ENCODE peak calls at places on chromosomes 16 and 17, in five cellular contexts. R is cardiac muscle cell, G is stomach, P is right lobe of liver, I is tibial nerve. U is an unnamed sample.
A peak's percentile ranks its signal among the peaks of the same experiment; 100 is the strongest.

GRCh38 chr17:44280383-44280782 is 12.4 kb upstream of the SLC4A1 start:
- DNase-seq in R (no peak), G (no peak), P (no peak), I (no peak), U (no peak)

GRCh38 chr17:69819316-69820087 is 255.5 kb upstream of the KCNJ16 start:
- DNase-seq in R (no peak), G (no peak), P (no peak), I (no peak), U (no peak)

GRCh38 chr16:1665829-1666228 is 12.2 kb upstream of the JPT2 start:
- DNase-seq in R (no peak), G (no peak), P (no peak), I (no peak), U (no peak)

GRCh38 chr16:64657316-64658011 is 464.4 kb downstream of the CDH11 start:
- DNase-seq in R (no peak), G (no peak), P (no peak), I (no peak), U (no peak)

GRCh38 chr17:27345141-27345904 is 51.4 kb downstream of the WSB1 start:
- DNase-seq in R (peak; percentile 79), G (no peak), P (no peak), I (no peak), U (no peak)

GRCh38 chr17:681738-682137 is 32.9 kb downstream of the VPS53 start:
- DNase-seq in R (no peak), G (no peak), P (no peak), I (no peak), U (no peak)

GRCh38 chr17:42845918-42846593 is 1.7 kb downstream of the AOC2 start:
- DNase-seq in R (no peak), G (no peak), P (no peak), I (no peak), U (peak; percentile 14)

GRCh38 chr17:34370997-34371395 is 8.0 kb upstream of the CCL1 start:
- DNase-seq in R (no peak), G (no peak), P (no peak), I (no peak), U (no peak)

GRCh38 chr17:83196088-83196765 is 116.8 kb downstream of the METRNL start:
- DNase-seq in R (no peak), G (no peak), P (peak; percentile 42), I (peak; percentile 50), U (no peak)

GRCh38 chr17:12365805-12366204 is 299.9 kb upstream of the MYOCD start:
- DNase-seq in R (peak; percentile 2), G (no peak), P (no peak), I (no peak), U (no peak)

GRCh38 chr16:23527961-23528634 is 17.8 kb upstream of the GGA2 start:
- DNase-seq in R (no peak), G (no peak), P (no peak), I (no peak), U (no peak)

GRCh38 chr16:53780051-53780450 is 76.1 kb downstream of the FTO start:
- DNase-seq in R (no peak), G (peak; percentile 50), P (no peak), I (no peak), U (peak; percentile 62)

GRCh38 chr17:5892897-5893656 is 177.1 kb upstream of the WSCD1 start:
- DNase-seq in R (no peak), G (no peak), P (no peak), I (no peak), U (no peak)

GRCh38 chr16:89506113-89506504 is 2.1 kb upstream of the SPG7 start:
- DNase-seq in R (no peak), G (peak; percentile 61), P (no peak), I (no peak), U (no peak)

GRCh38 chr16:11133344-11133921 is 122.6 kb downstream of the SOCS1 start:
- DNase-seq in R (peak; percentile 86), G (peak; percentile 94), P (peak; percentile 67), I (peak; percentile 79), U (peak; percentile 88)

GRCh38 chr16:82639263-82639662 is 12.5 kb downstream of the CDH13 start:
- DNase-seq in R (no peak), G (no peak), P (no peak), I (no peak), U (no peak)

GRCh38 chr17:49210158-49211029 is at the start of the genes ABI3 and GNGT2:
- DNase-seq in R (no peak), G (peak; percentile 37), P (peak; percentile 62), I (no peak), U (peak; percentile 44)

GRCh38 chr16:61323456-61323855 is 712.8 kb downstream of the CDH8 start:
- DNase-seq in R (no peak), G (no peak), P (no peak), I (no peak), U (no peak)

GRCh38 chr17:27635275-27635823 is 4.4 kb downstream of the LGALS9 start:
- DNase-seq in R (no peak), G (no peak), P (no peak), I (no peak), U (no peak)

GRCh38 chr16:88383401-88384221 is 852 bp downstream of the ZNF469 start:
- DNase-seq in R (peak; percentile 37), G (peak; percentile 43), P (peak; percentile 55), I (no peak), U (no peak)

GRCh38 chr17:71085238-71086033 is 916.1 kb downstream of the KCNJ2 start:
- DNase-seq in R (peak; percentile 60), G (peak; percentile 27), P (peak; percentile 53), I (no peak), U (peak; percentile 61)

GRCh38 chr16:75591001-75591852 is 25.0 kb downstream of the GABARAPL2 start:
- DNase-seq in R (peak; percentile 72), G (no peak), P (no peak), I (no peak), U (no peak)

GRCh38 chr16:66656547-66656946 is 40.0 kb downstream of the CMTM4 start:
- DNase-seq in R (no peak), G (no peak), P (no peak), I (no peak), U (no peak)

GRCh38 chr16:15946257-15947044 is 3.0 kb upstream of the ABCC1 start:
- DNase-seq in R (no peak), G (no peak), P (no peak), I (no peak), U (no peak)

DNA sequence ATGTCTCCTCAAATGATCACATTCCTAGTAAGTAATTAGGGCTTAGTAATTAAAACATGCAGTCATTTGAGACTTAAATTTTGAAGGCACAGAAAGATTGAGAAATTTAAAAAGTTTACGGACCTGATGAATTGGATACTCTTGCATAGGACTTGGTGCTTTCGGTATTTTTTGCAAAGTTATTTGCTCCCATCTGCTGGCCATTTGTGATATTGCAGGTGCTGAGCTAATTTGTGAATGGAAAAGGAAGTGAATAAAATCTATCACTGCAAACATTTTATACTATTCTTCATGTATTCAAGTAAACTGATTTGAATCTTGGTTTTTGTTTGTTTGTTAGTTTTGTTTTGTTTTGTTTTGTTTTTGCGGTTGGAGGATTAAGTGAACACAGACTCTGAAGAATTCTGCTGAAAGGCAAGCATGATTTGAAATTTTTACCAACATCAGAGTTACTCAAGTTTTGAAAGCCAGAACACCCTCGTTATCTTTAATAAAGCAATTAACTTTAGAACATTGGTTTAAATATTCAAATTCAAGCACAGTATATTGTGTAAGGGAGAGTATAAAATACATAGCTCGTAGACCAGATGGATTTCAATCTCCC is 689.5 kb upstream of the RBFOX1 start:
- DNase-seq in R (peak; percentile 48), G (peak; percentile 47), P (no peak), I (peak; percentile 58), U (peak; percentile 53)
- TF ChIP-seq CTCF in R (peak; percentile 71), G (peak; percentile 42), P (peak; percentile 81), I (peak; percentile 84), U (peak; percentile 80)

DNA sequence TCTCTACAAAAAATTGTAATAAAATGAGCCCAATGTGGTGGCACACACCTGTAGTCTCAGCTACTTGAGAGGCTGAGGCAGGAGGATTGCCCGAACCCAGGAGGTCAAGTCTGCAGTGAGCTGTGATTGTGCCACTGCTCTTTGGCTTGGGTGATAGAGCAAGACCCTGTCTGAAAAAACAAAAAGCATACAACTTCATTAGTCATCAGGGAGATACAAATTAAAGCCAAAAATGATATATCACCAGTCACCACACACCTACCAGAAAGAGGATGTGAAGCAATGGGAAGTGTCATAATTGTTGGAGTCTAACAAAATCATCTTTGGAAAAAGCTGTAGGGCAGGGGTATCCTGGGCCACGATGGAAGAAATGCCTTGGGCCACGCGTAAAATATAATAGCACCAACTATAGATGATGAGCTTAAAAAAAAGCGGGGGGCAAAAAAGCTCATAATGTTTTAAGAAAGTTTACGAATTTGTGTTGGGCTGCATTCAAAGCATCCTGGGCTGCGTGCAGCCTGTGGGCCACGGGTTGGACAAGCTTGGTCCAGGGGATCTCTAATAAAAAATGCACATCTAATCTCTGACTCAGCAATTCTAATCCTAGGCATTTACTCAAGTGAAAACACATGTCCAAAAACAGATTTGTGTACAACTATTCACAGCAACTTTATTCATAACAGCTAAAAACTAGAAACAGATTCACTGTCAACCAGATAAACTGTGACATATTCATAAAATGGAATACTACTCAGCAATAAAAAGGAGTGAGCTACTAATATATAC is 65.8 kb downstream of the HIC1 start:
- DNase-seq in R (no peak), G (no peak), P (no peak), I (no peak), U (no peak)
- H3K4me1 ChIP-seq in R (peaks cover 8% of the 10 kb centered on the region), G (peaks cover 36% of the 10 kb centered on the region), P (peaks cover 5% of the 10 kb centered on the region), I (peaks cover 29% of the 10 kb centered on the region), U (peaks cover 4% of the 10 kb centered on the region)

DNA sequence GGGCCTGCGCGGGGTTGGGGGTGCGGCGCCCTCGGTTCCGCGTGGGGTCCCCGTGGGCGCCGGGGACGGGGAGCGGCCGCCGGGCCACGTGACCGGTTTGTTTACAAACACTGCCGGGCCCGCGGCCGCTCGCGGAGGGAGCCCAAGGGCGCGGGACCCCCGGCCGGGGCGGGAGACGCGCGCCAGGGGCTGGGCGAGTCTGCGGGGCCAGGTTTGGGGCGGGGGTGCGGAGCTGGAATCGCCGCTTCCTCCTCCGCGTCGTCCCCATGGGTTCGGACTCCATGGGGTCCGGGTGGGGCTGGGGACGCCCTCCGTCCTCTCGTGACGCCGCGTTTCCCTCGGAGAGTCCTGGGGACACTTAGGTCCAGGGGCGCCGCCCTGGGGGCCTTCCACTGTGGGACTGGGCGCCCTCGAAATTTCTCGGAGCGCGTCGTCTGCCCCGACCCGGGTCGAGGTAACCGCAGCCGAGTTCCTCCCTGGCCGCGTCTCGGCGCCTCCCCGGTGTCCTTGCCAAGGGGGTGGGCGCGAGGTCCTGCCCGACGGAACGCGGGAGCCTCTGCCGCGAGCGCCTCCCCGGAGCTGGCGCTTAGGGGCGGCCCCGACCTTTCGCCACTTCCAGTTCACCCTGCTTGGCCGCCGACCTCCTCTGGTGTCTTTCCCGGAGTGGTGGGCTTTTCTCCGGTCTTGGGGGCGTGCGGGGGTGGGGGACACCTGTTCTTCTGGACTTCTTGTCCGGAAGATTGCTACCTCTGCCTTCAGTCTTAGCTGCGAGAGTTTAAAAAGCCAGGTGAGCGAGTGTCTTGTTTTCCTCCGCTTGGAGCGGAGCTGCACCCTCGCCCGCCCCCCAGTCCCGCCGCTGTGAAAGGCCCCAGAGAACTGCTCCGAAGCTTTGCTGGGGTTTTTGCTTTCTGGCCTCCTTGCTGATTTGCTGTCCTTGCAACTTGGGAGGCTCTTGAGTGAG is 754 bp downstream of the YPEL2 start:
- DNase-seq in R (peak; percentile 45), G (peak; percentile 57), P (peak; percentile 88), I (no peak), U (no peak)
- TF ChIP-seq CTCF in R (no peak), G (no peak), P (no peak), I (peak; percentile 10), U (no peak)

DNA sequence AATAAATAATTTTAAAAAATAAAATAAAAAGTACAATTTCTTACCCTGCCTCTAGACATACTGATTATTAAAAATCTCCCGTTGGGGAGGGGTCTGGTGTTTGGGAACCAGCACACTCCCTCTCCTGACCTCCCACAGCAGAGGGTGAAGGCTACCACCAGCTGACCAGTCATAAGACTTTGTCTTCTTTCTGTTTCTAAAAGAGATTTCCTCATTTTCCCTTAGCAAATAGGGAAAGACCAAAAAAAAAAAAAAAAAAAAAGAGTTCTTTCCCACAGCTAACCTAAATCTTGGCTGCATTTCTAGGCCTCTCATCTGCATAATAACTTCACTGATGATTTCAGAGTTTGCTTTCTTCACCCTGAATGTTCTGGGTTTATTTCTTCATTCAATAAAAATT is 30.3 kb downstream of the CDK5RAP3 start:
- DNase-seq in R (no peak), G (no peak), P (peak; percentile 15), I (no peak), U (no peak)
- H3K4me1 ChIP-seq in R (peaks cover 36% of the 10 kb centered on the region), G (peaks cover 23% of the 10 kb centered on the region), P (no peaks in the 10 kb centered on the region), I (peaks cover 29% of the 10 kb centered on the region), U (peaks cover 9% of the 10 kb centered on the region)